ENCODE peak calls at places on chromosome 5, in four cellular contexts. One of them, this sample, is unnamed.

GRCh38 chr5:115179068-115179958 is 9.6 kb upstream of the TRIM36 start:
- DNase-seq in choroid plexus epithelial cell: peak
- DNase-seq in kidney epithelial cell: no peak
- DNase-seq in GM10248: peak
- DNase-seq in this sample: no peak

GRCh38 chr5:25334288-25334790 is 689.6 kb upstream of the CDH10 start:
- DNase-seq in GM10248: no peak
- DNase-seq in kidney epithelial cell: no peak
- DNase-seq in choroid plexus epithelial cell: no peak
- DNase-seq in this sample: no peak

GRCh38 chr5:171596391-171596878 is 177.0 kb downstream of the FGF18 start:
- DNase-seq in GM10248: no peak
- DNase-seq in kidney epithelial cell: no peak
- DNase-seq in choroid plexus epithelial cell: peak
- DNase-seq in this sample: no peak

GRCh38 chr5:135073771-135074345 is 39.8 kb upstream of the PITX1 start:
- DNase-seq in kidney epithelial cell: no peak
- DNase-seq in GM10248: no peak
- DNase-seq in choroid plexus epithelial cell: peak
- DNase-seq in this sample: no peak

GRCh38 chr5:145787001-145787400 is 48.1 kb downstream of the PRELID2 start:
- DNase-seq in kidney epithelial cell: no peak
- DNase-seq in choroid plexus epithelial cell: peak
- DNase-seq in GM10248: no peak
- DNase-seq in this sample: no peak

GRCh38 chr5:121188849-121189248 is 662.8 kb upstream of the FTMT start:
- DNase-seq in choroid plexus epithelial cell: no peak
- DNase-seq in GM10248: no peak
- DNase-seq in kidney epithelial cell: no peak
- DNase-seq in this sample: no peak

GRCh38 chr5:178107889-178108288 is 5.4 kb upstream of the N4BP3 start:
- DNase-seq in choroid plexus epithelial cell: no peak
- DNase-seq in GM10248: no peak
- DNase-seq in kidney epithelial cell: no peak
- DNase-seq in this sample: no peak

GRCh38 chr5:135332519-135333150 is 66.4 kb downstream of the MACROH2A1 start:
- DNase-seq in kidney epithelial cell: no peak
- DNase-seq in GM10248: peak
- DNase-seq in choroid plexus epithelial cell: peak
- DNase-seq in this sample: peak

GRCh38 chr5:116068028-116068632 is 16.7 kb upstream of the COMMD10 start:
- DNase-seq in kidney epithelial cell: no peak
- DNase-seq in choroid plexus epithelial cell: peak
- DNase-seq in GM10248: peak
- DNase-seq in this sample: no peak

GRCh38 chr5:69213513-69214215 is 21.0 kb upstream of the CDK7 start:
- DNase-seq in kidney epithelial cell: no peak
- DNase-seq in GM10248: no peak
- DNase-seq in choroid plexus epithelial cell: peak
- DNase-seq in this sample: no peak

GRCh38 chr5:68242743-68243142 is 27.2 kb downstream of the PIK3R1 start:
- DNase-seq in kidney epithelial cell: no peak
- DNase-seq in GM10248: no peak
- DNase-seq in choroid plexus epithelial cell: peak
- DNase-seq in this sample: peak

GRCh38 chr5:97547999-97548797 is 365.2 kb upstream of the RIOK2 start:
- DNase-seq in choroid plexus epithelial cell: peak
- DNase-seq in GM10248: no peak
- DNase-seq in kidney epithelial cell: no peak
- DNase-seq in this sample: no peak

GRCh38 chr5:65861830-65862241 is 64.5 kb upstream of the ERBIN start:
- DNase-seq in GM10248: no peak
- DNase-seq in choroid plexus epithelial cell: peak
- DNase-seq in kidney epithelial cell: peak
- DNase-seq in this sample: peak

GRCh38 chr5:121304838-121305237 is 546.8 kb upstream of the FTMT start:
- DNase-seq in GM10248: no peak
- DNase-seq in kidney epithelial cell: no peak
- DNase-seq in choroid plexus epithelial cell: no peak
- DNase-seq in this sample: no peak

GRCh38 chr5:54455413-54456157 is at the start of gene HSPB3:
- DNase-seq in GM10248: no peak
- DNase-seq in kidney epithelial cell: no peak
- DNase-seq in choroid plexus epithelial cell: no peak
- DNase-seq in this sample: no peak

GRCh38 chr5:181189363-181189961 is 15.5 kb downstream of the TRIM7 start:
- DNase-seq in GM10248: no peak
- DNase-seq in choroid plexus epithelial cell: peak
- DNase-seq in kidney epithelial cell: no peak
- DNase-seq in this sample: no peak

GRCh38 chr5:72000707-72001106 is 106.6 kb upstream of the MAP1B start:
- DNase-seq in choroid plexus epithelial cell: no peak
- DNase-seq in GM10248: no peak
- DNase-seq in kidney epithelial cell: no peak
- DNase-seq in this sample: no peak

GRCh38 chr5:44160443-44160842 is 228.8 kb downstream of the FGF10 start:
- DNase-seq in choroid plexus epithelial cell: no peak
- DNase-seq in kidney epithelial cell: no peak
- DNase-seq in GM10248: no peak
- DNase-seq in this sample: no peak

GRCh38 chr5:125372694-125373621 is 626.5 kb upstream of the ZNF608 start:
- DNase-seq in kidney epithelial cell: peak
- DNase-seq in choroid plexus epithelial cell: peak
- DNase-seq in GM10248: no peak
- DNase-seq in this sample: peak

GRCh38 chr5:138402640-138403039 is 36.2 kb upstream of the REEP2 start:
- DNase-seq in GM10248: peak
- DNase-seq in kidney epithelial cell: no peak
- DNase-seq in choroid plexus epithelial cell: no peak
- DNase-seq in this sample: no peak

DNA sequence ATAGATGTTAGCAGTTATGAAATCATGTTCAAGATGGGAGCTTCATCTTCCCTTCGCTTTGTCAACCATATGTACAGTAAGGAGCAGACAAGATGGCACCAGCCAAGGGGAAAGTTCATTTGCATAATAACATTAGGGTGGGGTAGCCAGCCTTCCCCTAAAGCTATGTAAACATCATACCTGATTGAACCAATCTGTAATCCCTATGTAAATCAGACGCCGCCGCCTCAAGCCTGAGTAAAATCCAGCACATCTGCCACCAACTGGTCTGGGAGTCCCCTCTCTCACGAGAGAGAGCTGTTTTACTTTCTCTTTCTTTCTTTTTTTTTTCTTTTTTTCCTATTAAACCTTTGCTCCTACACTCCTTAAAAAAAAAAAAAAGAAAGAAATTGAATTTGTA is 30.8 kb upstream of the REEP2 start:
- DNase-seq in GM10248: peak
- DNase-seq in kidney epithelial cell: no peak
- DNase-seq in choroid plexus epithelial cell: no peak
- DNase-seq in this sample: no peak
- TF ChIP-seq CTCF in GM10248: no peak
- TF ChIP-seq CTCF in kidney epithelial cell: no peak
- TF ChIP-seq CTCF in choroid plexus epithelial cell: no peak
- TF ChIP-seq CTCF in this sample: no peak

DNA sequence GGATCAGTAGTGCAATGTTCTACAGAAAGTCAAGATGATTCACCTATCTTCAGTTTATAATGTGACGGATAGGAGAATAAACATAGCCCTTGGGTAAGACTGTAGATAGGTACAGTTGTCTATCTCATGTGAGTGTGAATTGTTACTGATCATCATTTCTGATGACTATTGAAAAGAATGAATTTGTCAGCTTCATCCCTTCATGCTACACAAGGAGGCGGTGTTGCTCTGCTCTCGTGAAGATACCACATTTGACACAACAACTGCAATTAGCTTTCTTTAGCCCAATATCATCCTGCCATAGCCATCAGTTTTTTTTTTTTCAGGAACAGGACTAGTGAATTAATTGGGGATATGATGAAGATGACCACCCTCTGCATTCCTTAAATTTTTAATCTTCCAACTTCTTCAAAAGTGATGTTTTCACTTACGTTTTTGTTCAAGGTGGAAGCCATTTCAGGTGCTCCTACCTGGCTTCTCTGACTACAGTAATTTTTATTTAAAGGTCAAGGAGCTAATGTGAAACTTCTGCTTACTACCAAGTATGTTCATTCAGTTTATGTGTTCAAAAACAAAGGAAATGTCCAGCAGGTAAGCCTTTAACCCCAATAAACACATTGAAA is 152.9 kb upstream of the MOCS2 start:
- DNase-seq in choroid plexus epithelial cell: peak
- DNase-seq in GM10248: no peak
- DNase-seq in kidney epithelial cell: no peak
- DNase-seq in this sample: no peak
- TF ChIP-seq CTCF in choroid plexus epithelial cell: peak
- TF ChIP-seq CTCF in GM10248: peak
- TF ChIP-seq CTCF in kidney epithelial cell: peak
- TF ChIP-seq CTCF in this sample: peak

GRCh38 chr5:37724395-37725125 is 115.3 kb downstream of the GDNF start:
- DNase-seq in choroid plexus epithelial cell: no peak
- DNase-seq in kidney epithelial cell: no peak
- DNase-seq in GM10248: no peak
- DNase-seq in this sample: no peak

GRCh38 chr5:37725185-37725584 is 114.7 kb downstream of the GDNF start:
- DNase-seq in choroid plexus epithelial cell: no peak
- DNase-seq in kidney epithelial cell: no peak
- DNase-seq in GM10248: no peak
- DNase-seq in this sample: no peak

GRCh38 chr5:37721447-37721871 is 118.4 kb downstream of the GDNF start:
- DNase-seq in choroid plexus epithelial cell: peak
- DNase-seq in GM10248: peak
- DNase-seq in kidney epithelial cell: no peak
- DNase-seq in this sample: no peak

GRCh38 chr5:37722236-37723146 is 117.3 kb downstream of the GDNF start:
- DNase-seq in GM10248: peak
- DNase-seq in kidney epithelial cell: peak
- DNase-seq in choroid plexus epithelial cell: peak
- DNase-seq in this sample: peak

DNA sequence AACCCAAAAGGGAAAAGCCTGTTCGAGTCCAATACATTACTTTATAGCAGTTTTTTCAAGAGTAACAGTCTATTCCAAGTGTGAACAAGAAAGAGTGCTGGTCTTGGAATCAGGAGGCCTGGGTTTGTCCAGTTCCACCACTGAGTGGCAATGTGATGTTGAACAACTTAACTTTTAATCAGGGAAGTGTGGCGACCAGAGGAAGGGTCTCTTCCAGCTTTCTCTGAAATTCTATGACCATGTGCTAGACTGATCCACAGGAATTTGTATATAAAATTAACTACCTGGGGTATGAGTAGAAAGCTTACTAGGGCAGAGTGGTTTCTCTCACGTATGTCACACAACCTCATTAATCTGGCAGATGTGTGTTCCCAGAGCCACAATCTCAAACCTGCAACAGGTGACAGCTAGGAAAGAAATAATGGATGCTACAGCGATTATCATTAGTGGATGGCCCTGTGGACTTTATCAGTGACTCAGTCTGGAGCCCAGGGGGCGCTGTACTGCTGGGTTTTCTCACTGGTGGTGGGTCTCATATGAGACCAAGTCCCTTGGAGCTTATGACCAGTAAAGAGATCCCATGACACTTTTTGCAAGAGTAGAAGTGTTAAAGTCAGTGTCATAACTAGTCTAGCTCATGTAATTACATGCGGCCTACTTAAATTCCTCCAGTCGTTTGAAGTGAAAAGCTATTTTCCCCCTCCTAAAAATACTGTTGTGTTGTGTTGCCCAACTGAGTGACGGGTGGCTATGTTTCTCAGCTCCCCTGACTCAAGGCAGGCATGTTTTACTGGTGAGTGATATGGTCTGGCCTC is 116.5 kb downstream of the GDNF start:
- DNase-seq in choroid plexus epithelial cell: peak
- DNase-seq in GM10248: no peak
- DNase-seq in kidney epithelial cell: no peak
- DNase-seq in this sample: peak
- TF ChIP-seq CTCF in choroid plexus epithelial cell: peak
- TF ChIP-seq CTCF in GM10248: peak
- TF ChIP-seq CTCF in kidney epithelial cell: peak
- TF ChIP-seq CTCF in this sample: peak

GRCh38 chr5:93890657-93891056 is 149.3 kb upstream of the POU5F2 start:
- DNase-seq in GM10248: no peak
- DNase-seq in kidney epithelial cell: no peak
- DNase-seq in choroid plexus epithelial cell: peak
- DNase-seq in this sample: no peak

GRCh38 chr5:93891491-93892480 is 150.4 kb upstream of the POU5F2 start:
- DNase-seq in kidney epithelial cell: no peak
- DNase-seq in GM10248: no peak
- DNase-seq in choroid plexus epithelial cell: no peak
- DNase-seq in this sample: no peak

GRCh38 chr5:93893050-93893449 is 151.7 kb upstream of the POU5F2 start:
- DNase-seq in kidney epithelial cell: no peak
- DNase-seq in choroid plexus epithelial cell: no peak
- DNase-seq in GM10248: no peak
- DNase-seq in this sample: no peak

GRCh38 chr5:93892481-93892880 is 151.1 kb upstream of the POU5F2 start:
- DNase-seq in GM10248: no peak
- DNase-seq in choroid plexus epithelial cell: no peak
- DNase-seq in kidney epithelial cell: no peak
- DNase-seq in this sample: no peak

GRCh38 chr5:93894471-93895354 is 153.3 kb upstream of the POU5F2 start:
- DNase-seq in kidney epithelial cell: no peak
- DNase-seq in choroid plexus epithelial cell: peak
- DNase-seq in GM10248: no peak
- DNase-seq in this sample: no peak
- TF ChIP-seq CTCF in kidney epithelial cell: peak
- TF ChIP-seq CTCF in choroid plexus epithelial cell: peak
- TF ChIP-seq CTCF in GM10248: peak
- TF ChIP-seq CTCF in this sample: peak

GRCh38 chr5:164326219-164326618 is 820.8 kb downstream of the MAT2B start:
- DNase-seq in kidney epithelial cell: no peak
- DNase-seq in choroid plexus epithelial cell: no peak
- DNase-seq in GM10248: no peak
- DNase-seq in this sample: no peak
- TF ChIP-seq CTCF in kidney epithelial cell: peak
- TF ChIP-seq CTCF in choroid plexus epithelial cell: peak
- TF ChIP-seq CTCF in GM10248: no peak
- TF ChIP-seq CTCF in this sample: peak

DNA sequence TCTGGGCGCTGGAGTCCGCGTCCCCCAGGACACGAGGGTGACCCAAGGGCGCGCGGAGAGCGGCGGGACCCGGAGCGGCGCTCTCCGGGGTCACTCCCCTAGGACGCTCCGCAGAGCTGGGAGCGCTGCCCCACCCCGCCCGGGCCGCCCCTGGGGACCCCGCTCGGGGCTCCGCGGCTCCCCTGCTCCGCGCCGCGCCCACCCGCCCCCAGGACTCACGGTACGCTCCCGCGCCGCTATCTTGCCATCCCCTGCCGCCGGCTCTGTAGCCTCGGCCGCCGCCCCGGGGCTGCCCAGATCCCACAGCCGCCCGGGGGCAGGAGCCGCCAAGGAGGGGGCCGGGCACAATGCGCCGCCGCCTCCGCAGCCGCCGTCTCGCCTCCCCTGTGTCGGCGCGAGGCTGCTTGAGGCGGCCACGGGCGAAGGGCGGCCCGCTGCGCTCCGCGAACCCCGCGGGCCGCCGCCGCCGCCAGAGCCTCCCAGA is 289 bp downstream of the LIFR start:
- DNase-seq in GM10248: no peak
- DNase-seq in choroid plexus epithelial cell: no peak
- DNase-seq in kidney epithelial cell: no peak
- DNase-seq in this sample: no peak
- TF ChIP-seq CTCF in GM10248: no peak
- TF ChIP-seq CTCF in choroid plexus epithelial cell: no peak
- TF ChIP-seq CTCF in kidney epithelial cell: no peak
- TF ChIP-seq CTCF in this sample: no peak